ENCODE peak calls at places on chromosomes 12 and 14, in five cellular contexts. G is stimulated activated CD4-positive, alpha-beta T cell treated with anti-CD3 and anti-CD28 coated beads, TNF-alpha, amount 100 ng/mL, for 1 hour; K is HCT116; V is GM23338; I is germinal center. Y is an unnamed sample.

GRCh38 chr12:5428332-5429221 is 3.3 kb upstream of the NTF3 start:
- DNase-seq in G (no peak), K (no peak), V (peak), I (no peak), Y (peak)

GRCh38 chr14:78253986-78254385 is 83.8 kb downstream of the NRXN3 start:
- DNase-seq in G (no peak), K (no peak), V (no peak), I (no peak), Y (no peak)

GRCh38 chr12:24008166-24008565 is 58.7 kb upstream of the SOX5 start:
- DNase-seq in G (no peak), K (no peak), V (no peak), I (no peak), Y (no peak)

GRCh38 chr14:92495041-92495440 is 18.5 kb upstream of the RIN3 start:
- DNase-seq in G (no peak), K (no peak), V (no peak), I (no peak), Y (no peak)

GRCh38 chr14:75982724-75983358 is 1.0 kb upstream of the TGFB3 start:
- DNase-seq in G (no peak), K (no peak), V (no peak), I (no peak), Y (no peak)

GRCh38 chr14:30078827-30079402 is 151.3 kb upstream of the PRKD1 start:
- DNase-seq in G (no peak), K (no peak), V (no peak), I (no peak), Y (no peak)

GRCh38 chr12:32106517-32107366 is at the start of gene BICD1:
- DNase-seq in G (peak), K (peak), V (peak), I (peak), Y (peak)

GRCh38 chr12:82414926-82415325 is 56.6 kb downstream of the METTL25 start:
- DNase-seq in G (no peak), K (no peak), V (no peak), I (no peak), Y (no peak)

GRCh38 chr14:30165255-30165654 is 237.6 kb upstream of the PRKD1 start:
- DNase-seq in G (no peak), K (no peak), V (no peak), I (no peak), Y (no peak)

Y was measured in WTC11.